ENCODE peak calls at places on chromosomes 16 and 17, in nine cellular contexts. W, A, J, I, S, C, D, E and O are unnamed samples.

GRCh38 chr16:11310997-11311561 is 29.9 kb upstream of the PRM1 start:
- DNase-seq in D (no peak), C (no peak), E (no peak), J (no peak), W (no peak), I (peak), S (no peak), A (no peak), O (peak)

GRCh38 chr16:65956100-65956499 is 410.4 kb upstream of the CDH5 start:
- DNase-seq in E (no peak), D (no peak), W (no peak), S (no peak), I (no peak), A (no peak), C (no peak), J (no peak), O (no peak)

GRCh38 chr16:48820379-48820778 is 210.4 kb upstream of the N4BP1 start:
- DNase-seq in W (no peak), A (no peak), D (no peak), E (no peak), C (no peak), I (no peak), S (no peak), J (no peak), O (no peak)

GRCh38 chr17:72665841-72666518 is 426.5 kb downstream of the SLC39A11 start:
- DNase-seq in E (no peak), D (no peak), S (no peak), A (no peak), J (peak), I (no peak), W (no peak), C (no peak), O (no peak)

GRCh38 chr17:38705803-38706624 is 941 bp downstream of the MLLT6 start:
- DNase-seq in J (peak), A (no peak), I (peak), C (peak), D (peak), W (peak), S (peak), E (no peak), O (no peak)

GRCh38 chr16:79269211-79269863 is 331.2 kb downstream of the MAF start:
- DNase-seq in J (no peak), D (no peak), I (peak), S (no peak), W (no peak), A (no peak), E (no peak), C (no peak), O (peak)

GRCh38 chr16:57253410-57253927 is 8.4 kb downstream of the ARL2BP start:
- DNase-seq in W (no peak), I (no peak), A (no peak), D (no peak), E (no peak), S (no peak), C (peak), J (no peak), O (no peak)

GRCh38 chr17:43530303-43531081 is 15.6 kb downstream of the ETV4 start:
- DNase-seq in D (peak), A (no peak), I (no peak), E (peak), W (peak), C (peak), J (peak), S (peak), O (no peak)

GRCh38 chr17:63774982-63775290 is 966 bp downstream of the DDX42 start:
- DNase-seq in A (no peak), S (no peak), I (no peak), C (no peak), J (peak), E (no peak), D (no peak), W (no peak), O (no peak)

GRCh38 chr16:72850021-72850420 is 197.9 kb downstream of the ZFHX3 start:
- DNase-seq in S (no peak), J (no peak), C (no peak), A (no peak), D (no peak), E (no peak), W (no peak), I (no peak), O (no peak)

GRCh38 chr16:72847187-72848044 is 200.5 kb downstream of the ZFHX3 start:
- DNase-seq in W (peak), D (peak), C (no peak), E (no peak), A (no peak), S (no peak), I (peak), J (peak), O (peak)

GRCh38 chr16:72850863-72851262 is 197.1 kb downstream of the ZFHX3 start:
- DNase-seq in S (no peak), E (no peak), C (no peak), A (no peak), J (peak), W (no peak), I (no peak), D (no peak), O (no peak)

GRCh38 chr16:72848045-72848410 is 199.9 kb downstream of the ZFHX3 start:
- DNase-seq in C (no peak), E (no peak), J (no peak), I (no peak), S (no peak), A (no peak), W (no peak), D (no peak), O (no peak)

DNA sequence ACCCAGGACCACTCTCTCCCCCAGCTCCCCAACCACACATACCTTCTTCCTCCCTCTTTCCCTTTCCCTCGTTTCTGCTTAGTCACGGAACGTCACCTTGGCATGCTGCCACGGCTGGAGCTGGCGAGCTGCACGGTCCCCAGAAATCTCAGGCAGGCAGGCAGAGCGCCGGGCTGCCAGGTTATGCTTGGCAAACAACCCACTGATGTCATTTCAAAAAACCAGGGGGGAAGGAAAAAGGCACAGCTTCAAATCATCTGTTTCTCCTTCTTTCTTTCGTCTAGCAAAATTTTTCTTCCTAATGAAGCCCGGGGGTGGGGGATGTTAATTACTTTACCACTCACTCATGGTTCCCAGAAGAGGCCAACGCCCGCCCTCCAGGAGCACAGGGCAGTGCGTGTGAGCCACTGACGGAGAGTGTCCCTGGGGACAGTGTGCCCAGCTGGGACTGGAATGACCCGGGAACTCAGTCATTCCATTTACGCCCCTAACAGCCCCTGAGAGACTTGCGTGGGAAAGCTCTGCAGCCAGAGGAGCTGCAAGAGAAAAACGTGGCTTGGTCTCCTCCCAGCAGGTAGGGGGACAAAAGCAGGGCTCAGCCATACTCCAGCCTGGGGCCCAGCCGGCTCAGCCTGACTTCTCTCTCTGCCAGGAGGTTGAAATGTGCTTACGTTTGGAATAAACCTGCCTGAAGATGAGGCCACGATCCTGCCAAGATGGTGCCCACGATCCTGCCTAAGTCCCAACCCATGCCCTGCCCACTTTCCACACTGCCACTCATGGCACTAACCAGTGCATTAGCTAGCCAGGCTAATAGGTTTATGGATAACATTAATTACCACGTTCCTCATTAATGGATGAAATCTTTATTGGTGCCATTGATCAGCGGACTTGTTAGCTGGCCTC is 198.9 kb downstream of the ZFHX3 start:
- DNase-seq in J (peak), D (no peak), I (no peak), C (peak), W (peak), S (peak), E (no peak), A (no peak), O (no peak)
- TF ChIP-seq CTCF in J (no peak), D (no peak), I (no peak), C (no peak), W (peak), S (no peak), E (no peak), A (no peak), O (no peak)

GRCh38 chr17:37650419-37651003 is 7.3 kb upstream of the DDX52 start:
- DNase-seq in A (no peak), C (no peak), D (peak), I (peak), E (peak), J (peak), S (no peak), W (peak), O (peak)
- TF ChIP-seq CTCF in A (no peak), C (no peak), D (no peak), I (peak), E (peak), J (peak), S (peak), W (peak), O (peak)

GRCh38 chr16:309476-309875 is 26.5 kb downstream of the PDIA2 start:
- DNase-seq in S (no peak), E (no peak), C (no peak), A (no peak), I (no peak), J (no peak), D (no peak), W (no peak), O (no peak)
- TF ChIP-seq CTCF in S (no peak), E (no peak), C (no peak), A (no peak), I (no peak), J (no peak), D (no peak), W (no peak), O (peak)

GRCh38 chr17:20728181-20728580 is 148.7 kb downstream of the CDRT15L2 start:
- DNase-seq in I (no peak), E (no peak), W (no peak), C (no peak), J (no peak), A (no peak), D (no peak), S (no peak), O (no peak)
- TF ChIP-seq CTCF in I (no peak), E (no peak), W (no peak), C (no peak), J (no peak), A (no peak), D (no peak), S (no peak), O (no peak)

DNA sequence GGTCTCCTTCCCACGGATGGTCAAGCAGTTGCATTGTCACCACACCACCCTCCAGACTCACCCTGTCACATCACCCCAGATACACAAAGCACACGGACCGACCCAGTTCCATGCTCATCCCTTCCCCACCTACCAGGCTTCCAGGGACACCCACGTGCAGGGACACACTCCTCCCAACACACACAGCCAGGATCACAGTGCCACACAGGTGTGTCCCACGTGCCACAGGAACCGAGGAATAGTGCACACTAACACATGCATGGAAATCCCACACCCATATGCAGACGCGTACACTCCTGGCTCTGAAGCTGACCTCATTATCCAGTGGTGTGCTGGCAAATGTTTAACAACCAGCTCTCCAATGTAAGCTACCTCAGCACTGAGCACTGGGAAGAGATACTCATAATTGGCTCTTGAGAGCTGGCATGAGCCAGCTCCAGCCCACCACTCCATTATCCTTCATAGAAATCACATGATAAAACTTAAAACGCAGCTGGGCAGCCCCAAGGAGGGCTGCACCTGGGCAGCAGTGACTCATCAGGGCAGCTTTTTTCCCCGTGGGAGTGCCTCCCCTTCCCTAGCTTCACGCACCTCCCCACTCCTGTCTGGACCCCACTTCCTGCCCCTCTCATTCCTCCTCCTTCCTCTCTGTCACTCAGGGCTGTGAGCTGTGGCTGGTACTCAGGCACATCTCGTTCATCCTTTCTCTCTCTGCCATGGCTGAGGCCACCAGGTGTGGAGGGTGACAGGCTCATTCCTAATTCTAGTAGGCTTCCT is 15.0 kb upstream of the TBX21 start:
- DNase-seq in A (no peak), J (peak), D (no peak), I (no peak), S (no peak), W (no peak), E (no peak), C (no peak), O (no peak)
- TF ChIP-seq CTCF in A (no peak), J (no peak), D (no peak), I (no peak), S (no peak), W (no peak), E (no peak), C (no peak), O (no peak)

GRCh38 chr17:9158545-9159452 is 137.5 kb downstream of the NTN1 start:
- DNase-seq in E (no peak), A (no peak), D (no peak), C (no peak), I (no peak), S (no peak), W (no peak), J (no peak), O (no peak)

GRCh38 chr17:9166678-9167077 is 145.4 kb downstream of the NTN1 start:
- DNase-seq in J (no peak), C (no peak), W (no peak), E (no peak), A (no peak), D (no peak), I (no peak), S (no peak), O (no peak)

DNA sequence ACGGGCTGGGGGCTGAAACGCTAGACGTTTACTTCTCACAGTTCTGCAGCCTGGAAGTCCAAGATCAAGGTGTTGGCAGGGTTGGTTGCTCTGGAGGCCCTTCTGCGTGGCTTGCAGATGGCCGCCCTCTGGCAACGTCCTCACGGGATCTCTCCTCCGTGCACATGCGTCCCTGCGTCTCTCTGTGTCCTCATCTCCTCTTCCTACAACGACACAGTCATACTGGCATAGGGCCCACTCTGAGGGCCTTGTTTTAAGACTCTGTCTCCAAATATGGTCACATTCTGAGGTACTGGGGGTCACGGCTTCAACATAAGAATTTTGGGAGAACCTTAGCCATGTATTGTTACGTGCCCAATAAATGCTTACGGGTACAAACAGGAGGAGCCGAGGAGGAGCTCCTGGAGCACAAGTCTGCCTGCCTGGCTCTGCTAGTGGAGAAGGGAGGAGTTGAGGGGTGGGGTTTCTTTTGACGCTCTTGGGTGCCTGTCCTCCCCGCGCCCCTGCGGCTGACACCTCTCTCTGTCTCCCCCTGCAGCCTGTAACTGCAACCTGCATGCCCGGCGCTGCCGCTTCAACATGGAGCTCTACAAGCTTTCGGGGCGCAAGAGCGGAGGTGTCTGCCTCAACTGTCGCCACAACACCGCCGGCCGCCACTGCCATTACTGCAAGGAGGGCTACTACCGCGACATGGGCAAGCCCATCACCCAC is 141.1 kb downstream of the NTN1 start:
- DNase-seq in C (no peak), I (no peak), S (no peak), D (peak), W (no peak), J (no peak), A (no peak), E (peak), O (no peak)
- TF ChIP-seq CTCF in C (no peak), I (no peak), S (peak), D (peak), W (no peak), J (no peak), A (no peak), E (peak), O (no peak)